ENCODE peak calls at places on chromosomes 4 and X, in five cellular contexts. One of them, this sample, is unnamed.
A peak's percentile ranks its signal among the peaks of the same experiment; 100 is the strongest.

GRCh38 chrX:153576961-153577360 is 22.0 kb downstream of the CCNQ start:
- DNase-seq in stimulated activated CD4-positive, alpha-beta T cell treated with anti-CD3 and anti-CD28 coated beads, Interleukin-15, amount 100 ng/mL, for 24 hours: no peak
- DNase-seq in suprapubic skin: no peak
- DNase-seq in amygdala: no peak
- DNase-seq in hypothalamus: no peak
- DNase-seq in this sample: no peak

GRCh38 chrX:103488332-103488731 is 31.0 kb downstream of the RAB40A start:
- DNase-seq in stimulated activated CD4-positive, alpha-beta T cell treated with anti-CD3 and anti-CD28 coated beads, Interleukin-15, amount 100 ng/mL, for 24 hours: no peak
- DNase-seq in hypothalamus: no peak
- DNase-seq in amygdala: no peak
- DNase-seq in suprapubic skin: no peak
- DNase-seq in this sample: no peak

GRCh38 chr4:98653890-98654867 is 4.2 kb downstream of the TSPAN5 start:
- DNase-seq in hypothalamus: no peak
- DNase-seq in suprapubic skin: no peak
- DNase-seq in amygdala: no peak
- DNase-seq in stimulated activated CD4-positive, alpha-beta T cell treated with anti-CD3 and anti-CD28 coated beads, Interleukin-15, amount 100 ng/mL, for 24 hours: no peak
- DNase-seq in this sample: no peak

GRCh38 chrX:2576793-2577192 is 76.0 kb upstream of the DHRSX start:
- DNase-seq in suprapubic skin: no peak
- DNase-seq in amygdala: no peak
- DNase-seq in stimulated activated CD4-positive, alpha-beta T cell treated with anti-CD3 and anti-CD28 coated beads, Interleukin-15, amount 100 ng/mL, for 24 hours: peak; percentile 10
- DNase-seq in hypothalamus: no peak
- DNase-seq in this sample: no peak

GRCh38 chr4:12968345-12968744 is 515.8 kb downstream of the RAB28 start:
- DNase-seq in hypothalamus: no peak
- DNase-seq in stimulated activated CD4-positive, alpha-beta T cell treated with anti-CD3 and anti-CD28 coated beads, Interleukin-15, amount 100 ng/mL, for 24 hours: no peak
- DNase-seq in suprapubic skin: no peak
- DNase-seq in amygdala: no peak
- DNase-seq in this sample: no peak

GRCh38 chr4:113397114-113397701 is 347.8 kb downstream of the ANK2 start:
- DNase-seq in stimulated activated CD4-positive, alpha-beta T cell treated with anti-CD3 and anti-CD28 coated beads, Interleukin-15, amount 100 ng/mL, for 24 hours: no peak
- DNase-seq in hypothalamus: no peak
- DNase-seq in suprapubic skin: no peak
- DNase-seq in amygdala: no peak
- DNase-seq in this sample: no peak

GRCh38 chr4:84451546-84451945 is 47.5 kb downstream of the NKX6-1 start:
- DNase-seq in hypothalamus: no peak
- DNase-seq in suprapubic skin: no peak
- DNase-seq in amygdala: no peak
- DNase-seq in stimulated activated CD4-positive, alpha-beta T cell treated with anti-CD3 and anti-CD28 coated beads, Interleukin-15, amount 100 ng/mL, for 24 hours: no peak
- DNase-seq in this sample: no peak

GRCh38 chr4:71368906-71369305 is 30.1 kb downstream of the SLC4A4 start:
- DNase-seq in stimulated activated CD4-positive, alpha-beta T cell treated with anti-CD3 and anti-CD28 coated beads, Interleukin-15, amount 100 ng/mL, for 24 hours: no peak
- DNase-seq in amygdala: no peak
- DNase-seq in hypothalamus: no peak
- DNase-seq in suprapubic skin: no peak
- DNase-seq in this sample: no peak

GRCh38 chr4:165784672-165785071 is 88.4 kb upstream of the TLL1 start:
- DNase-seq in hypothalamus: no peak
- DNase-seq in amygdala: no peak
- DNase-seq in suprapubic skin: no peak
- DNase-seq in stimulated activated CD4-positive, alpha-beta T cell treated with anti-CD3 and anti-CD28 coated beads, Interleukin-15, amount 100 ng/mL, for 24 hours: no peak
- DNase-seq in this sample: peak; percentile 31

GRCh38 chrX:68876731-68877130 is 47.9 kb downstream of the EFNB1 start:
- DNase-seq in stimulated activated CD4-positive, alpha-beta T cell treated with anti-CD3 and anti-CD28 coated beads, Interleukin-15, amount 100 ng/mL, for 24 hours: no peak
- DNase-seq in amygdala: no peak
- DNase-seq in hypothalamus: no peak
- DNase-seq in suprapubic skin: no peak
- DNase-seq in this sample: no peak

GRCh38 chr4:94680131-94680862 is 77.5 kb upstream of the BMPR1B start:
- DNase-seq in suprapubic skin: no peak
- DNase-seq in stimulated activated CD4-positive, alpha-beta T cell treated with anti-CD3 and anti-CD28 coated beads, Interleukin-15, amount 100 ng/mL, for 24 hours: no peak
- DNase-seq in amygdala: no peak
- DNase-seq in hypothalamus: no peak
- DNase-seq in this sample: no peak

GRCh38 chr4:151933122-151933827 is 172.5 kb upstream of the GATB start:
- DNase-seq in suprapubic skin: no peak
- DNase-seq in stimulated activated CD4-positive, alpha-beta T cell treated with anti-CD3 and anti-CD28 coated beads, Interleukin-15, amount 100 ng/mL, for 24 hours: peak; percentile 15
- DNase-seq in amygdala: no peak
- DNase-seq in hypothalamus: no peak
- DNase-seq in this sample: no peak

GRCh38 chrX:103254171-103254824 is 657 bp downstream of the TCEAL8 start:
- DNase-seq in hypothalamus: no peak
- DNase-seq in stimulated activated CD4-positive, alpha-beta T cell treated with anti-CD3 and anti-CD28 coated beads, Interleukin-15, amount 100 ng/mL, for 24 hours: peak; percentile 66
- DNase-seq in suprapubic skin: no peak
- DNase-seq in amygdala: peak; percentile 43
- DNase-seq in this sample: peak; percentile 77

GRCh38 chr4:61572160-61572559 is 372.0 kb downstream of the ADGRL3 start:
- DNase-seq in stimulated activated CD4-positive, alpha-beta T cell treated with anti-CD3 and anti-CD28 coated beads, Interleukin-15, amount 100 ng/mL, for 24 hours: no peak
- DNase-seq in hypothalamus: no peak
- DNase-seq in suprapubic skin: no peak
- DNase-seq in amygdala: no peak
- DNase-seq in this sample: no peak

GRCh38 chr4:107133965-107134364 is 97.9 kb upstream of the DKK2 start:
- DNase-seq in stimulated activated CD4-positive, alpha-beta T cell treated with anti-CD3 and anti-CD28 coated beads, Interleukin-15, amount 100 ng/mL, for 24 hours: no peak
- DNase-seq in suprapubic skin: no peak
- DNase-seq in hypothalamus: no peak
- DNase-seq in amygdala: no peak
- DNase-seq in this sample: no peak

GRCh38 chr4:170198742-170199141 is 109.0 kb upstream of the AADAT start:
- DNase-seq in suprapubic skin: no peak
- DNase-seq in stimulated activated CD4-positive, alpha-beta T cell treated with anti-CD3 and anti-CD28 coated beads, Interleukin-15, amount 100 ng/mL, for 24 hours: no peak
- DNase-seq in hypothalamus: no peak
- DNase-seq in amygdala: no peak
- DNase-seq in this sample: peak; percentile 20

GRCh38 chr4:5791654-5792053 is 80.7 kb downstream of the EVC start:
- DNase-seq in hypothalamus: no peak
- DNase-seq in stimulated activated CD4-positive, alpha-beta T cell treated with anti-CD3 and anti-CD28 coated beads, Interleukin-15, amount 100 ng/mL, for 24 hours: no peak
- DNase-seq in amygdala: no peak
- DNase-seq in suprapubic skin: no peak
- DNase-seq in this sample: no peak

GRCh38 chrX:45715787-45716186 is 515.1 kb upstream of the DIPK2B start:
- DNase-seq in suprapubic skin: no peak
- DNase-seq in stimulated activated CD4-positive, alpha-beta T cell treated with anti-CD3 and anti-CD28 coated beads, Interleukin-15, amount 100 ng/mL, for 24 hours: no peak
- DNase-seq in amygdala: no peak
- DNase-seq in hypothalamus: no peak
- DNase-seq in this sample: no peak

GRCh38 chr4:141636771-141637460 is 533 bp downstream of the IL15 start:
- DNase-seq in amygdala: peak; percentile 8
- DNase-seq in stimulated activated CD4-positive, alpha-beta T cell treated with anti-CD3 and anti-CD28 coated beads, Interleukin-15, amount 100 ng/mL, for 24 hours: peak; percentile 56
- DNase-seq in suprapubic skin: peak; percentile 60
- DNase-seq in hypothalamus: no peak
- DNase-seq in this sample: no peak

GRCh38 chr4:38279650-38280322 is 319.6 kb downstream of the PTTG2 start:
- DNase-seq in suprapubic skin: no peak
- DNase-seq in stimulated activated CD4-positive, alpha-beta T cell treated with anti-CD3 and anti-CD28 coated beads, Interleukin-15, amount 100 ng/mL, for 24 hours: no peak
- DNase-seq in hypothalamus: no peak
- DNase-seq in amygdala: no peak
- DNase-seq in this sample: no peak

GRCh38 chr4:75997946-75998345 is 7.2 kb upstream of the SDAD1 start:
- DNase-seq in hypothalamus: no peak
- DNase-seq in stimulated activated CD4-positive, alpha-beta T cell treated with anti-CD3 and anti-CD28 coated beads, Interleukin-15, amount 100 ng/mL, for 24 hours: no peak
- DNase-seq in amygdala: no peak
- DNase-seq in suprapubic skin: no peak
- DNase-seq in this sample: no peak

GRCh38 chrX:43552166-43552565 is 103.9 kb upstream of the MAOA start:
- DNase-seq in amygdala: no peak
- DNase-seq in hypothalamus: no peak
- DNase-seq in stimulated activated CD4-positive, alpha-beta T cell treated with anti-CD3 and anti-CD28 coated beads, Interleukin-15, amount 100 ng/mL, for 24 hours: no peak
- DNase-seq in suprapubic skin: no peak
- DNase-seq in this sample: no peak

GRCh38 chr4:149493492-149493891 is 322.2 kb downstream of the IQCM start:
- DNase-seq in hypothalamus: no peak
- DNase-seq in stimulated activated CD4-positive, alpha-beta T cell treated with anti-CD3 and anti-CD28 coated beads, Interleukin-15, amount 100 ng/mL, for 24 hours: no peak
- DNase-seq in suprapubic skin: no peak
- DNase-seq in amygdala: no peak
- DNase-seq in this sample: no peak

GRCh38 chr4:152165146-152165545 is 370.7 kb downstream of the FBXW7 start:
- DNase-seq in amygdala: no peak
- DNase-seq in suprapubic skin: no peak
- DNase-seq in hypothalamus: no peak
- DNase-seq in stimulated activated CD4-positive, alpha-beta T cell treated with anti-CD3 and anti-CD28 coated beads, Interleukin-15, amount 100 ng/mL, for 24 hours: no peak
- DNase-seq in this sample: no peak

GRCh38 chrX:107146670-107147069 is 28.0 kb upstream of the RBM41 start:
- DNase-seq in stimulated activated CD4-positive, alpha-beta T cell treated with anti-CD3 and anti-CD28 coated beads, Interleukin-15, amount 100 ng/mL, for 24 hours: no peak
- DNase-seq in suprapubic skin: no peak
- DNase-seq in hypothalamus: no peak
- DNase-seq in amygdala: no peak
- DNase-seq in this sample: no peak

GRCh38 chrX:153970398-153971123 is 1.1 kb downstream of the HCFC1 start:
- DNase-seq in stimulated activated CD4-positive, alpha-beta T cell treated with anti-CD3 and anti-CD28 coated beads, Interleukin-15, amount 100 ng/mL, for 24 hours: peak; percentile 42
- DNase-seq in suprapubic skin: peak; percentile 66
- DNase-seq in hypothalamus: peak; percentile 61
- DNase-seq in amygdala: no peak
- DNase-seq in this sample: no peak

GRCh38 chr4:62194342-62194741 is 994.2 kb downstream of the ADGRL3 start:
- DNase-seq in hypothalamus: no peak
- DNase-seq in suprapubic skin: no peak
- DNase-seq in stimulated activated CD4-positive, alpha-beta T cell treated with anti-CD3 and anti-CD28 coated beads, Interleukin-15, amount 100 ng/mL, for 24 hours: no peak
- DNase-seq in amygdala: no peak
- DNase-seq in this sample: no peak

GRCh38 chr4:189837462-189837861 is 103.2 kb upstream of the FRG1 start:
- DNase-seq in suprapubic skin: no peak
- DNase-seq in amygdala: no peak
- DNase-seq in hypothalamus: no peak
- DNase-seq in stimulated activated CD4-positive, alpha-beta T cell treated with anti-CD3 and anti-CD28 coated beads, Interleukin-15, amount 100 ng/mL, for 24 hours: no peak
- DNase-seq in this sample: no peak

GRCh38 chr4:69759189-69759604 is 1.2 kb downstream of the SULT1B1 start:
- DNase-seq in stimulated activated CD4-positive, alpha-beta T cell treated with anti-CD3 and anti-CD28 coated beads, Interleukin-15, amount 100 ng/mL, for 24 hours: no peak
- DNase-seq in suprapubic skin: no peak
- DNase-seq in amygdala: no peak
- DNase-seq in hypothalamus: no peak
- DNase-seq in this sample: no peak

GRCh38 chr4:3276961-3277360 is 15.9 kb upstream of the RGS12 start:
- DNase-seq in amygdala: peak; percentile 23
- DNase-seq in suprapubic skin: no peak
- DNase-seq in stimulated activated CD4-positive, alpha-beta T cell treated with anti-CD3 and anti-CD28 coated beads, Interleukin-15, amount 100 ng/mL, for 24 hours: no peak
- DNase-seq in hypothalamus: no peak
- DNase-seq in this sample: no peak

GRCh38 chr4:48639816-48640215 is 140.3 kb downstream of the FRYL start:
- DNase-seq in stimulated activated CD4-positive, alpha-beta T cell treated with anti-CD3 and anti-CD28 coated beads, Interleukin-15, amount 100 ng/mL, for 24 hours: no peak
- DNase-seq in amygdala: no peak
- DNase-seq in suprapubic skin: no peak
- DNase-seq in hypothalamus: no peak
- DNase-seq in this sample: no peak

GRCh38 chrX:56228914-56229313 is 3.2 kb upstream of the KLF8 start:
- DNase-seq in amygdala: no peak
- DNase-seq in hypothalamus: no peak
- DNase-seq in suprapubic skin: no peak
- DNase-seq in stimulated activated CD4-positive, alpha-beta T cell treated with anti-CD3 and anti-CD28 coated beads, Interleukin-15, amount 100 ng/mL, for 24 hours: no peak
- DNase-seq in this sample: no peak

GRCh38 chr4:60945641-60946040 is 254.5 kb upstream of the ADGRL3 start:
- DNase-seq in suprapubic skin: no peak
- DNase-seq in stimulated activated CD4-positive, alpha-beta T cell treated with anti-CD3 and anti-CD28 coated beads, Interleukin-15, amount 100 ng/mL, for 24 hours: no peak
- DNase-seq in hypothalamus: no peak
- DNase-seq in amygdala: no peak
- DNase-seq in this sample: no peak

GRCh38 chr4:119025916-119026661 is 109.5 kb upstream of the MYOZ2 start:
- DNase-seq in hypothalamus: no peak
- DNase-seq in amygdala: no peak
- DNase-seq in stimulated activated CD4-positive, alpha-beta T cell treated with anti-CD3 and anti-CD28 coated beads, Interleukin-15, amount 100 ng/mL, for 24 hours: no peak
- DNase-seq in suprapubic skin: no peak
- DNase-seq in this sample: no peak

GRCh38 chr4:37989398-37990260 is 29.4 kb downstream of the PTTG2 start:
- DNase-seq in suprapubic skin: no peak
- DNase-seq in hypothalamus: no peak
- DNase-seq in amygdala: no peak
- DNase-seq in stimulated activated CD4-positive, alpha-beta T cell treated with anti-CD3 and anti-CD28 coated beads, Interleukin-15, amount 100 ng/mL, for 24 hours: no peak
- DNase-seq in this sample: no peak

GRCh38 chr4:140071806-140072205 is 82.2 kb downstream of the MAML3 start:
- DNase-seq in amygdala: no peak
- DNase-seq in hypothalamus: no peak
- DNase-seq in suprapubic skin: no peak
- DNase-seq in stimulated activated CD4-positive, alpha-beta T cell treated with anti-CD3 and anti-CD28 coated beads, Interleukin-15, amount 100 ng/mL, for 24 hours: peak; percentile 80
- DNase-seq in this sample: no peak

GRCh38 chr4:47667552-47667951 is 170.3 kb downstream of the CORIN start:
- DNase-seq in stimulated activated CD4-positive, alpha-beta T cell treated with anti-CD3 and anti-CD28 coated beads, Interleukin-15, amount 100 ng/mL, for 24 hours: no peak
- DNase-seq in hypothalamus: no peak
- DNase-seq in amygdala: no peak
- DNase-seq in suprapubic skin: no peak
- DNase-seq in this sample: no peak

GRCh38 chr4:187118731-187119130 is 395.1 kb upstream of the FAT1 start:
- DNase-seq in suprapubic skin: no peak
- DNase-seq in amygdala: no peak
- DNase-seq in hypothalamus: no peak
- DNase-seq in stimulated activated CD4-positive, alpha-beta T cell treated with anti-CD3 and anti-CD28 coated beads, Interleukin-15, amount 100 ng/mL, for 24 hours: no peak
- DNase-seq in this sample: no peak

GRCh38 chr4:57119054-57119651 is 9.0 kb upstream of the IGFBP7 start:
- DNase-seq in amygdala: peak; percentile 24
- DNase-seq in suprapubic skin: peak; percentile 73
- DNase-seq in hypothalamus: no peak
- DNase-seq in stimulated activated CD4-positive, alpha-beta T cell treated with anti-CD3 and anti-CD28 coated beads, Interleukin-15, amount 100 ng/mL, for 24 hours: no peak
- DNase-seq in this sample: no peak

GRCh38 chr4:42632653-42633382 is 24.1 kb downstream of the ATP8A1 start:
- DNase-seq in stimulated activated CD4-positive, alpha-beta T cell treated with anti-CD3 and anti-CD28 coated beads, Interleukin-15, amount 100 ng/mL, for 24 hours: no peak
- DNase-seq in amygdala: no peak
- DNase-seq in hypothalamus: no peak
- DNase-seq in suprapubic skin: no peak
- DNase-seq in this sample: no peak